ENCODE peak calls at places on chromosomes 4 and X, in six cellular contexts. R is kidney epithelial cell, U is GM20000, Q is SK-N-SH, L is fibroblast of lung, P is bronchial epithelial cell. T is an unnamed sample.

GRCh38 chr4:147734496-147734895 is 2.6 kb downstream of the ARHGAP10 start:
- DNase-seq in R (no peak), U (no peak), Q (no peak), L (no peak), P (no peak), T (no peak)

GRCh38 chr4:24476209-24476781 is 108.1 kb downstream of the DHX15 start:
- DNase-seq in R (no peak), U (peak; percentile 56), Q (peak; percentile 43), L (peak; percentile 38), P (peak; percentile 25), T (peak; percentile 40)

GRCh38 chr4:79454656-79455055 is 46.6 kb upstream of the GK2 start:
- DNase-seq in R (no peak), U (no peak), Q (no peak), L (no peak), P (no peak), T (no peak)

GRCh38 chr4:122293374-122294365 is 85.1 kb upstream of the ADAD1 start:
- DNase-seq in R (no peak), U (no peak), Q (no peak), L (no peak), P (no peak), T (no peak)

GRCh38 chr4:140038031-140038533 is 115.9 kb downstream of the MAML3 start:
- DNase-seq in R (peak; percentile 34), U (no peak), Q (no peak), L (no peak), P (no peak), T (no peak)

GRCh38 chr4:173827707-173828106 is 297.7 kb upstream of the HAND2 start:
- DNase-seq in R (no peak), U (no peak), Q (no peak), L (no peak), P (no peak), T (no peak)

GRCh38 chrX:53711446-53711845 is 24.9 kb upstream of the HUWE1 start:
- DNase-seq in R (no peak), U (no peak), Q (no peak), L (no peak), P (no peak), T (no peak)

GRCh38 chr4:11805837-11806236 is 377.1 kb upstream of the HS3ST1 start:
- DNase-seq in R (no peak), U (peak; percentile 3), Q (no peak), L (peak; percentile 56), P (peak; percentile 59), T (no peak)

GRCh38 chrX:136176399-136176825 is 29.1 kb downstream of the FHL1 start:
- DNase-seq in R (peak; percentile 64), U (no peak), Q (no peak), L (peak; percentile 96), P (peak; percentile 64), T (no peak)

GRCh38 chrX:122113376-122113775 is 1066.0 kb downstream of the GLUD2 start:
- DNase-seq in R (no peak), U (no peak), Q (no peak), L (no peak), P (no peak), T (no peak)

GRCh38 chrX:1274786-1275185 is 6.2 kb downstream of the CSF2RA start:
- DNase-seq in R (no peak), U (no peak), Q (no peak), L (no peak), P (no peak), T (no peak)

GRCh38 chr4:72468904-72469502 is 100.0 kb downstream of the ADAMTS3 start:
- DNase-seq in R (no peak), U (peak; percentile 7), Q (no peak), L (peak; percentile 59), P (peak; percentile 54), T (no peak)

GRCh38 chrX:116204947-116205346 is 34.4 kb downstream of the AGTR2 start:
- DNase-seq in R (no peak), U (peak; percentile 2), Q (peak; percentile 5), L (peak; percentile 22), P (peak; percentile 7), T (no peak)

GRCh38 chr4:152594981-152595916 is 59.4 kb upstream of the FBXW7 start:
- DNase-seq in R (no peak), U (peak; percentile 32), Q (no peak), L (no peak), P (peak; percentile 58), T (no peak)

GRCh38 chrX:57929373-57929772 is 19.1 kb upstream of the ZXDA start:
- DNase-seq in R (no peak), U (peak; percentile 7), Q (no peak), L (peak; percentile 23), P (peak; percentile 37), T (no peak)

GRCh38 chr4:1907848-1908525 is 36.8 kb downstream of the NSD2 start:
- DNase-seq in R (no peak), U (no peak), Q (no peak), L (no peak), P (peak; percentile 97), T (no peak)

DNA sequence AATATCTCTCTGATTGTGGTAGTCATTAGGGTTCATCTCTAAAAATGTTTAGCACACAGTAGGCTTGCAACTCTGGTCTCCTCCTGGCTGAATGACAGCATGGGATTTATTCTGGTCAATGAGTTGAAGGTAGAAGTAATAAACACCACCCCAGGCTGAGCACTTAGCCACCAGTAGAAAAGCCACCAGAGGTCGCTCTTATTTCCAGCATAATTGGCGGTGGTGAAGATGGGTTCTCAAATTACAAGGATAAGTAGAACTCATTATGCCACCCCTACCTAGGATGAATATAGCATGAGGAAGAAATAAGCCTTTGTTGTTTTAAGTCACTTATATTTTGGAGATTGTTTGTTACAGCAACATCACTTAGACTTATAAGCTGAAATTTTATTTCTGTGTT is 302.7 kb downstream of the GPM6A start:
- DNase-seq in R (no peak), U (no peak), Q (no peak), L (no peak), P (no peak), T (no peak)
- TF ChIP-seq CTCF in R (no peak), U (peak; percentile 12), Q (peak; percentile 41), L (no peak), P (no peak), T (no peak)

GRCh38 chr4:57303012-57303751 is 193.0 kb upstream of the IGFBP7 start:
- DNase-seq in R (no peak), U (no peak), Q (no peak), L (no peak), P (peak; percentile 3), T (no peak)
- TF ChIP-seq CTCF in R (no peak), U (no peak), Q (no peak), L (no peak), P (no peak), T (no peak)

GRCh38 chrX:10326578-10326977 is 169.8 kb downstream of the CLCN4 start:
- DNase-seq in R (no peak), U (no peak), Q (peak; percentile 30), L (peak; percentile 63), P (no peak), T (no peak)
- TF ChIP-seq CTCF in R (no peak), U (peak; percentile 18), Q (peak; percentile 48), L (peak; percentile 39), P (peak; percentile 6), T (peak; percentile 12)

DNA sequence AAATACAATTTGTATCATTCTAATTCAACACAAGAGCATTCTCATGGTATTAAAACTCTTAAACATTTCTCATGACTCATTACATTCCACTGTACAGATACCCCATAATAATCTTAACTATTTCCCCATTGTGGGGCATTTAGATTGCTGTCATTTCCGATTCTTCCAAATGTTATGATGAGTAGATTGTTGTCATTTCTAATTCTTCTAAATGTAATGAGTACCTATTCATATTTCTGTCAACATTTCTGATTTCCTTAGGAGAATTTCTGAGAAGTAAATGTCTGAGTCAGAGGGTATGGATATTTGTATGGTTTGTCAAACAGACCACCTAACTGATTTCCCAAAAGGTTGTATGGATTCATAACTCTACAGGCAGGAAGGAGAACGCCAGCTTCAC is 8.3 kb downstream of the S100G start:
- DNase-seq in R (no peak), U (no peak), Q (no peak), L (peak; percentile 24), P (peak; percentile 21), T (no peak)
- TF ChIP-seq CTCF in R (no peak), U (no peak), Q (no peak), L (no peak), P (no peak), T (no peak)

GRCh38 chrX:20681691-20682090 is 415.0 kb upstream of the RPS6KA3 start:
- DNase-seq in R (no peak), U (no peak), Q (no peak), L (no peak), P (no peak), T (no peak)

GRCh38 chrX:20686256-20686655 is 419.5 kb upstream of the RPS6KA3 start:
- DNase-seq in R (no peak), U (no peak), Q (no peak), L (no peak), P (no peak), T (no peak)

GRCh38 chrX:20685652-20686051 is 418.9 kb upstream of the RPS6KA3 start:
- DNase-seq in R (no peak), U (no peak), Q (no peak), L (no peak), P (no peak), T (no peak)

GRCh38 chrX:20680998-20681397 is 414.3 kb upstream of the RPS6KA3 start:
- DNase-seq in R (no peak), U (no peak), Q (no peak), L (no peak), P (peak; percentile 5), T (no peak)
- TF ChIP-seq CTCF in R (peak; percentile 9), U (no peak), Q (peak; percentile 19), L (no peak), P (no peak), T (no peak)

DNA sequence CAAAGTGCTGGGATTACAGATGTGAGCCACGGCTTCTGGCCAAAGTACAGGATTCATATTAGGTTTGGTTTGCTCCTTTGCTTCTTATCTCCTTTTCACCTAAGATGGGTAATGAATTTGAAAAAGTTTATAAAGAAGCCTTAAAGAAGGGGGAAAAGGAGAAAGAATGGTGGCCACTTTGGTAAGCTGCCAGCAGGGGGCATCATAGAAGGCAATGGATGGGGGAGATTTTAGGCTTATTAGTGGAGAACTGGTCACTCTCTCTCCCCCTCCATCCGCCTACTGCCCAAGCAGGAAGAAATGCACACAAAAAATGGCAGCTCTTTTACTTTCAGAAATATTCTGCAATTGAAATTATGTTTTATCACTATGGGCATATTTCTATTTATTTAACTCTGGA is 32.0 kb downstream of the SPARCL1 start:
- DNase-seq in R (no peak), U (peak; percentile 16), Q (no peak), L (no peak), P (no peak), T (no peak)
- TF ChIP-seq CTCF in R (peak; percentile 18), U (peak; percentile 37), Q (peak; percentile 53), L (peak; percentile 18), P (peak; percentile 38), T (peak; percentile 29)

GRCh38 chr4:32268949-32269348 is 1548.8 kb downstream of the PCDH7 start:
- DNase-seq in R (no peak), U (no peak), Q (no peak), L (peak; percentile 28), P (peak; percentile 38), T (no peak)
- TF ChIP-seq CTCF in R (peak; percentile 11), U (no peak), Q (no peak), L (no peak), P (no peak), T (no peak)

DNA sequence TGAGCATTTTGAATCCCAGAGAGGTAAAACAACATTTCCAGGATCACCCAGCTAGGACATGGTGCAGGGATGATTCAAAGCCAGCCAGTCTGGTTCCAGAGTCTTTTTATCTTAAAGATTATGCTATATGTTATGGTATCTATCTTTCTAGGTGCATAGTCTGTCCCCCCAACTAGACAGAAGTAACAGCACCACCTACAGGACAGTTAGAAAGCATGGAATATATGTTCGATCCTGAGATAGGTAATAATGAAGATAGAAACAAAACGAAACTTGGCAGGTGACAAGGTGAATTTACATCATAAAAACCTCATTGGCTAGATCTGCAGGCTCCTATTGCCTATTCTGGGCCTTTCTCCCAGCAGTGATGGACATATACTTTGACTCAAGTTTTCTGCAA is 723.2 kb downstream of the SMARCA1 start:
- DNase-seq in R (no peak), U (no peak), Q (peak; percentile 10), L (no peak), P (no peak), T (no peak)
- TF ChIP-seq CTCF in R (peak; percentile 10), U (no peak), Q (peak; percentile 43), L (no peak), P (no peak), T (no peak)

T was measured in GM10248.